ENCODE peak calls at places on chromosomes 2 and 18, in nine cellular contexts. One of them, this sample, is unnamed. For H3K4me1 and H3K9me3, the result is how much of the 10 kb centered on the place peaks cover.

GRCh38 chr2:18763338-18763737 is 174.0 kb upstream of the NT5C1B start:
- DNase-seq in GM23248: no peak
- DNase-seq in DND-41: no peak
- DNase-seq in Peyer's patch: no peak
- DNase-seq in ovary: no peak
- DNase-seq in breast epithelium: no peak
- DNase-seq in upper lobe of right lung: no peak
- DNase-seq in transverse colon: no peak
- DNase-seq in CD8-positive, alpha-beta memory T cell: no peak
- DNase-seq in this sample: no peak

GRCh38 chr2:145203931-145204330 is 684.0 kb upstream of the ZEB2 start:
- DNase-seq in GM23248: no peak
- DNase-seq in DND-41: no peak
- DNase-seq in Peyer's patch: no peak
- DNase-seq in ovary: no peak
- DNase-seq in breast epithelium: no peak
- DNase-seq in upper lobe of right lung: no peak
- DNase-seq in transverse colon: no peak
- DNase-seq in CD8-positive, alpha-beta memory T cell: no peak
- DNase-seq in this sample: no peak

GRCh38 chr2:74238879-74239278 is 40.5 kb downstream of the MTHFD2 start:
- DNase-seq in GM23248: peak
- DNase-seq in DND-41: no peak
- DNase-seq in Peyer's patch: no peak
- DNase-seq in ovary: no peak
- DNase-seq in breast epithelium: no peak
- DNase-seq in upper lobe of right lung: no peak
- DNase-seq in transverse colon: no peak
- DNase-seq in CD8-positive, alpha-beta memory T cell: no peak
- DNase-seq in this sample: no peak

GRCh38 chr2:127419448-127420038 is 1.3 kb downstream of the PROC start:
- DNase-seq in GM23248: no peak
- DNase-seq in DND-41: no peak
- DNase-seq in Peyer's patch: peak
- DNase-seq in ovary: no peak
- DNase-seq in breast epithelium: no peak
- DNase-seq in upper lobe of right lung: peak
- DNase-seq in transverse colon: no peak
- DNase-seq in CD8-positive, alpha-beta memory T cell: no peak
- DNase-seq in this sample: no peak

GRCh38 chr2:37802899-37803379 is 122.1 kb upstream of the RMDN2 start:
- DNase-seq in GM23248: peak
- DNase-seq in DND-41: no peak
- DNase-seq in Peyer's patch: no peak
- DNase-seq in ovary: no peak
- DNase-seq in breast epithelium: no peak
- DNase-seq in upper lobe of right lung: no peak
- DNase-seq in transverse colon: no peak
- DNase-seq in CD8-positive, alpha-beta memory T cell: no peak
- DNase-seq in this sample: peak

GRCh38 chr18:23069481-23069880 is 65.8 kb upstream of the CABLES1 start:
- DNase-seq in GM23248: no peak
- DNase-seq in DND-41: no peak
- DNase-seq in Peyer's patch: peak
- DNase-seq in ovary: no peak
- DNase-seq in breast epithelium: no peak
- DNase-seq in upper lobe of right lung: no peak
- DNase-seq in transverse colon: no peak
- DNase-seq in CD8-positive, alpha-beta memory T cell: peak
- DNase-seq in this sample: no peak

GRCh38 chr18:57214976-57215375 is 68.1 kb downstream of the BOD1L2 start:
- DNase-seq in GM23248: no peak
- DNase-seq in DND-41: no peak
- DNase-seq in Peyer's patch: no peak
- DNase-seq in ovary: no peak
- DNase-seq in breast epithelium: no peak
- DNase-seq in upper lobe of right lung: no peak
- DNase-seq in transverse colon: no peak
- DNase-seq in CD8-positive, alpha-beta memory T cell: no peak
- DNase-seq in this sample: no peak

GRCh38 chr2:71884303-71885042 is 263.2 kb downstream of the CYP26B1 start:
- DNase-seq in GM23248: peak
- DNase-seq in DND-41: no peak
- DNase-seq in Peyer's patch: peak
- DNase-seq in ovary: no peak
- DNase-seq in breast epithelium: no peak
- DNase-seq in upper lobe of right lung: no peak
- DNase-seq in transverse colon: no peak
- DNase-seq in CD8-positive, alpha-beta memory T cell: no peak
- DNase-seq in this sample: no peak

GRCh38 chr2:129891341-129892320 is 87.8 kb upstream of the RAB6C start:
- DNase-seq in GM23248: no peak
- DNase-seq in DND-41: no peak
- DNase-seq in Peyer's patch: no peak
- DNase-seq in ovary: no peak
- DNase-seq in breast epithelium: no peak
- DNase-seq in upper lobe of right lung: peak
- DNase-seq in transverse colon: no peak
- DNase-seq in CD8-positive, alpha-beta memory T cell: no peak
- DNase-seq in this sample: no peak

GRCh38 chr2:16335606-16335930 is 330.1 kb downstream of the CYRIA start:
- DNase-seq in GM23248: no peak
- DNase-seq in DND-41: no peak
- DNase-seq in Peyer's patch: no peak
- DNase-seq in ovary: no peak
- DNase-seq in breast epithelium: no peak
- DNase-seq in upper lobe of right lung: no peak
- DNase-seq in transverse colon: no peak
- DNase-seq in CD8-positive, alpha-beta memory T cell: no peak
- DNase-seq in this sample: no peak

GRCh38 chr2:159218389-159218788 is 68.1 kb downstream of the WDSUB1 start:
- DNase-seq in GM23248: no peak
- DNase-seq in DND-41: no peak
- DNase-seq in Peyer's patch: no peak
- DNase-seq in ovary: no peak
- DNase-seq in breast epithelium: no peak
- DNase-seq in upper lobe of right lung: no peak
- DNase-seq in transverse colon: no peak
- DNase-seq in CD8-positive, alpha-beta memory T cell: no peak
- DNase-seq in this sample: no peak

GRCh38 chr18:48612511-48612910 is 73.7 kb downstream of the CTIF start:
- DNase-seq in GM23248: no peak
- DNase-seq in DND-41: no peak
- DNase-seq in Peyer's patch: no peak
- DNase-seq in ovary: no peak
- DNase-seq in breast epithelium: no peak
- DNase-seq in upper lobe of right lung: no peak
- DNase-seq in transverse colon: no peak
- DNase-seq in CD8-positive, alpha-beta memory T cell: no peak
- DNase-seq in this sample: no peak

GRCh38 chr2:136215449-136215848 is 97.5 kb upstream of the CXCR4 start:
- DNase-seq in GM23248: no peak
- DNase-seq in DND-41: no peak
- DNase-seq in Peyer's patch: no peak
- DNase-seq in ovary: no peak
- DNase-seq in breast epithelium: no peak
- DNase-seq in upper lobe of right lung: no peak
- DNase-seq in transverse colon: no peak
- DNase-seq in CD8-positive, alpha-beta memory T cell: no peak
- DNase-seq in this sample: no peak

GRCh38 chr18:58865714-58866113 is 1.0 kb downstream of the ZNF532 start:
- DNase-seq in GM23248: peak
- DNase-seq in DND-41: no peak
- DNase-seq in Peyer's patch: no peak
- DNase-seq in ovary: no peak
- DNase-seq in breast epithelium: no peak
- DNase-seq in upper lobe of right lung: no peak
- DNase-seq in transverse colon: no peak
- DNase-seq in CD8-positive, alpha-beta memory T cell: no peak
- DNase-seq in this sample: no peak

GRCh38 chr2:197092431-197092830 is 165.9 kb upstream of the PGAP1 start:
- DNase-seq in GM23248: peak
- DNase-seq in DND-41: no peak
- DNase-seq in Peyer's patch: no peak
- DNase-seq in ovary: no peak
- DNase-seq in breast epithelium: no peak
- DNase-seq in upper lobe of right lung: no peak
- DNase-seq in transverse colon: peak
- DNase-seq in CD8-positive, alpha-beta memory T cell: no peak
- DNase-seq in this sample: no peak

GRCh38 chr2:130728007-130728454 is 839 bp upstream of the GPR148 start:
- DNase-seq in GM23248: peak
- DNase-seq in DND-41: no peak
- DNase-seq in Peyer's patch: no peak
- DNase-seq in ovary: no peak
- DNase-seq in breast epithelium: no peak
- DNase-seq in upper lobe of right lung: no peak
- DNase-seq in transverse colon: peak
- DNase-seq in CD8-positive, alpha-beta memory T cell: no peak
- DNase-seq in this sample: no peak

GRCh38 chr18:21762181-21762772 is 21.7 kb downstream of the MIB1 start:
- DNase-seq in GM23248: no peak
- DNase-seq in DND-41: no peak
- DNase-seq in Peyer's patch: no peak
- DNase-seq in ovary: no peak
- DNase-seq in breast epithelium: no peak
- DNase-seq in upper lobe of right lung: no peak
- DNase-seq in transverse colon: no peak
- DNase-seq in CD8-positive, alpha-beta memory T cell: no peak
- DNase-seq in this sample: no peak

GRCh38 chr2:33419548-33420255 is 56.7 kb upstream of the RASGRP3 start:
- DNase-seq in GM23248: no peak
- DNase-seq in DND-41: no peak
- DNase-seq in Peyer's patch: no peak
- DNase-seq in ovary: no peak
- DNase-seq in breast epithelium: no peak
- DNase-seq in upper lobe of right lung: no peak
- DNase-seq in transverse colon: no peak
- DNase-seq in CD8-positive, alpha-beta memory T cell: no peak
- DNase-seq in this sample: no peak

GRCh38 chr18:2612996-2613395 is 41.6 kb downstream of the NDC80 start:
- DNase-seq in GM23248: no peak
- DNase-seq in DND-41: no peak
- DNase-seq in Peyer's patch: no peak
- DNase-seq in ovary: no peak
- DNase-seq in breast epithelium: no peak
- DNase-seq in upper lobe of right lung: no peak
- DNase-seq in transverse colon: no peak
- DNase-seq in CD8-positive, alpha-beta memory T cell: no peak
- DNase-seq in this sample: no peak

GRCh38 chr2:188042412-188042811 is 249.3 kb upstream of the GULP1 start:
- DNase-seq in GM23248: peak
- DNase-seq in DND-41: no peak
- DNase-seq in Peyer's patch: no peak
- DNase-seq in ovary: no peak
- DNase-seq in breast epithelium: no peak
- DNase-seq in upper lobe of right lung: no peak
- DNase-seq in transverse colon: no peak
- DNase-seq in CD8-positive, alpha-beta memory T cell: no peak
- DNase-seq in this sample: no peak

DNA sequence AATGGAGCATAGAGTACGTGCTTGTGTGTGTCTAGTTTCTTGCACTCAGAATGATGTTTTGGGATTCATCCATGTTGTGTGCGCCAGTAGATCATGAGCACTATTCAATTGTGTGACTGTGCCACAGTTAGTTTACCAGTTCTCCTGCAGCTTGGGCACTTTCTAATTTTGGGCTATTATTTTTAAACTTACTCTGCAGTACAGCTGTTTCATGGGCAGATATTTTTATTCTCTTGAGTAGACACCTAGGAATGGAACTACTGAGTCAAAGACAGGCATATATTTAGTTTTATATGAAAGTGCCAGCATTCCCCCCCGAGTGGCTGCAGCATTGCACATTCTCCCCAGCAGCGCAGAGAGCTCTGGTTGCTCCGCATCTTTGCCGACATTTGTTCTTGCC is 74.8 kb downstream of the IL1R2 start:
- DNase-seq in GM23248: no peak
- DNase-seq in DND-41: no peak
- DNase-seq in Peyer's patch: no peak
- DNase-seq in ovary: no peak
- DNase-seq in breast epithelium: no peak
- DNase-seq in upper lobe of right lung: no peak
- DNase-seq in transverse colon: no peak
- DNase-seq in CD8-positive, alpha-beta memory T cell: no peak
- DNase-seq in this sample: no peak
- H3K4me1 ChIP-seq in GM23248: half or more
- H3K4me1 ChIP-seq in DND-41: under half
- H3K4me1 ChIP-seq in Peyer's patch: under half
- H3K4me1 ChIP-seq in ovary: under half
- H3K4me1 ChIP-seq in breast epithelium: under half
- H3K4me1 ChIP-seq in upper lobe of right lung: under half
- H3K4me1 ChIP-seq in transverse colon: under half
- H3K4me1 ChIP-seq in CD8-positive, alpha-beta memory T cell: under half
- H3K4me1 ChIP-seq in this sample: half or more

GRCh38 chr2:31693882-31694281 is 113.1 kb upstream of the SRD5A2 start:
- DNase-seq in GM23248: peak
- DNase-seq in DND-41: peak
- DNase-seq in Peyer's patch: no peak
- DNase-seq in ovary: no peak
- DNase-seq in breast epithelium: no peak
- DNase-seq in upper lobe of right lung: no peak
- DNase-seq in transverse colon: no peak
- DNase-seq in CD8-positive, alpha-beta memory T cell: no peak
- DNase-seq in this sample: no peak
- H3K9me3 ChIP-seq in GM23248: under half
- H3K9me3 ChIP-seq in DND-41: half or more
- H3K9me3 ChIP-seq in Peyer's patch: under half
- H3K9me3 ChIP-seq in ovary: under half
- H3K9me3 ChIP-seq in breast epithelium: half or more
- H3K9me3 ChIP-seq in upper lobe of right lung: under half
- H3K9me3 ChIP-seq in transverse colon: under half
- H3K9me3 ChIP-seq in CD8-positive, alpha-beta memory T cell: under half
- H3K9me3 ChIP-seq in this sample: under half

GRCh38 chr2:173184031-173185004 is 108.7 kb downstream of the MAP3K20 start:
- DNase-seq in GM23248: peak
- DNase-seq in DND-41: no peak
- DNase-seq in Peyer's patch: peak
- DNase-seq in ovary: no peak
- DNase-seq in breast epithelium: no peak
- DNase-seq in upper lobe of right lung: no peak
- DNase-seq in transverse colon: peak
- DNase-seq in CD8-positive, alpha-beta memory T cell: no peak
- DNase-seq in this sample: peak
- H3K27ac ChIP-seq in GM23248: peak
- H3K27ac ChIP-seq in DND-41: no peak
- H3K27ac ChIP-seq in Peyer's patch: no peak
- H3K27ac ChIP-seq in ovary: no peak
- H3K27ac ChIP-seq in breast epithelium: no peak
- H3K27ac ChIP-seq in upper lobe of right lung: no peak
- H3K27ac ChIP-seq in transverse colon: peak
- H3K27ac ChIP-seq in CD8-positive, alpha-beta memory T cell: no peak
- H3K27ac ChIP-seq in this sample: peak

GRCh38 chr2:174022431-174022830 is 57.3 kb upstream of the SP3 start:
- DNase-seq in GM23248: no peak
- DNase-seq in DND-41: no peak
- DNase-seq in Peyer's patch: no peak
- DNase-seq in ovary: no peak
- DNase-seq in breast epithelium: no peak
- DNase-seq in upper lobe of right lung: no peak
- DNase-seq in transverse colon: no peak
- DNase-seq in CD8-positive, alpha-beta memory T cell: no peak
- DNase-seq in this sample: no peak
- H3K4me1 ChIP-seq in GM23248: under half
- H3K4me1 ChIP-seq in DND-41: under half
- H3K4me1 ChIP-seq in Peyer's patch: under half
- H3K4me1 ChIP-seq in ovary: under half
- H3K4me1 ChIP-seq in breast epithelium: under half
- H3K4me1 ChIP-seq in upper lobe of right lung: under half
- H3K4me1 ChIP-seq in transverse colon: under half
- H3K4me1 ChIP-seq in CD8-positive, alpha-beta memory T cell: under half
- H3K4me1 ChIP-seq in this sample: under half

GRCh38 chr2:52343010-52343409 is 1311.1 kb upstream of the NRXN1 start:
- DNase-seq in GM23248: no peak
- DNase-seq in DND-41: no peak
- DNase-seq in Peyer's patch: no peak
- DNase-seq in ovary: no peak
- DNase-seq in breast epithelium: no peak
- DNase-seq in upper lobe of right lung: no peak
- DNase-seq in transverse colon: no peak
- DNase-seq in CD8-positive, alpha-beta memory T cell: no peak
- DNase-seq in this sample: no peak
- H3K9me3 ChIP-seq in GM23248: under half
- H3K9me3 ChIP-seq in DND-41: under half
- H3K9me3 ChIP-seq in Peyer's patch: under half
- H3K9me3 ChIP-seq in ovary: under half
- H3K9me3 ChIP-seq in breast epithelium: under half
- H3K9me3 ChIP-seq in upper lobe of right lung: under half
- H3K9me3 ChIP-seq in transverse colon: under half
- H3K9me3 ChIP-seq in CD8-positive, alpha-beta memory T cell: under half
- H3K9me3 ChIP-seq in this sample: under half